ENCODE peak calls at places on chromosomes 12 and 14, in ten cellular contexts. O is pancreas, E is neural progenitor cell, Z is A549, U is heart right ventricle, K is suprapubic skin, D is psoas muscle, Y is body of pancreas, F is cardiac muscle cell, H is tibial nerve. G is an unnamed sample.

GRCh38 chr12:49521391-49521790 is 17.4 kb upstream of the KCNH3 start:
- DNase-seq in D (no peak), Z (no peak), E (no peak), U (no peak), F (no peak), Y (no peak), H (no peak), K (no peak), O (no peak), G (no peak)

GRCh38 chr12:110585231-110585799 is 2.2 kb upstream of the PPTC7 start:
- DNase-seq in E (peak; percentile 44), U (no peak), Y (peak; percentile 29), H (no peak), O (no peak), K (no peak), Z (no peak), F (peak; percentile 82), D (no peak), G (no peak)

GRCh38 chr12:14256555-14257169 is 108.8 kb upstream of the ATF7IP start:
- DNase-seq in E (peak; percentile 77), Z (peak; percentile 53), H (peak; percentile 82), D (peak; percentile 81), Y (peak; percentile 76), F (peak; percentile 79), K (peak; percentile 87), U (peak; percentile 82), O (peak; percentile 73), G (peak; percentile 85)

GRCh38 chr14:92581966-92582566 is 68.5 kb downstream of the RIN3 start:
- DNase-seq in U (no peak), H (no peak), F (no peak), D (no peak), K (no peak), E (no peak), O (no peak), Y (no peak), Z (no peak), G (no peak)

GRCh38 chr14:43795600-43796228 is 711.4 kb downstream of the FSCB start:
- DNase-seq in D (no peak), U (no peak), K (no peak), F (peak; percentile 9), H (no peak), Y (no peak), Z (no peak), O (no peak), E (no peak), G (no peak)

GRCh38 chr14:93150227-93151206 is 34.2 kb downstream of the MOAP1 start:
- DNase-seq in H (peak; percentile 17), K (no peak), U (no peak), Y (peak; percentile 71), O (no peak), F (no peak), Z (no peak), E (peak; percentile 64), D (no peak), G (peak; percentile 82)

GRCh38 chr14:33026850-33027420 is 88.3 kb downstream of the NPAS3 start:
- DNase-seq in Y (no peak), E (no peak), Z (no peak), D (no peak), O (peak; percentile 15), H (no peak), F (no peak), U (peak; percentile 10), K (no peak), G (peak; percentile 2)

GRCh38 chr14:68513838-68514610 is 278.8 kb downstream of the ZFP36L1 start:
- DNase-seq in Z (no peak), K (no peak), D (no peak), E (no peak), H (no peak), U (no peak), F (no peak), Y (no peak), O (no peak), G (no peak)

GRCh38 chr14:64706552-64707193 is 2.4 kb downstream of the PLEKHG3 start:
- DNase-seq in D (no peak), E (peak; percentile 86), F (no peak), Y (peak; percentile 25), K (peak; percentile 59), H (no peak), O (no peak), Z (no peak), U (peak; percentile 54), G (peak; percentile 65)
- TF ChIP-seq CTCF in D (no peak), E (no peak), F (no peak), Y (no peak), K (no peak), H (no peak), O (no peak), Z (no peak), U (no peak), G (no peak)

GRCh38 chr12:71948390-71948789 is 9.7 kb downstream of the TPH2 start:
- DNase-seq in D (no peak), U (no peak), Y (no peak), O (no peak), Z (no peak), H (no peak), E (peak; percentile 22), F (no peak), K (no peak), G (no peak)

GRCh38 chr12:71945121-71945520 is 6.5 kb downstream of the TPH2 start:
- DNase-seq in O (no peak), Y (no peak), U (no peak), D (no peak), K (no peak), E (no peak), H (no peak), F (no peak), Z (no peak), G (no peak)

GRCh38 chr12:71950404-71950803 is 11.8 kb downstream of the TPH2 start:
- DNase-seq in D (no peak), U (no peak), K (no peak), E (no peak), F (no peak), H (no peak), O (no peak), Y (no peak), Z (no peak), G (no peak)

GRCh38 chr12:71945883-71946282 is 7.2 kb downstream of the TPH2 start:
- DNase-seq in O (no peak), Z (no peak), H (no peak), E (no peak), D (no peak), F (no peak), Y (no peak), K (no peak), U (no peak), G (no peak)

GRCh38 chr12:71947645-71948105 is 9.0 kb downstream of the TPH2 start:
- DNase-seq in O (no peak), U (no peak), F (no peak), Y (peak; percentile 11), K (no peak), H (no peak), Z (no peak), E (peak; percentile 89), D (no peak), G (no peak)
- H3K4me3 ChIP-seq in O (no peak overlapping the region), U (no peak overlapping the region), F (no peak overlapping the region), Y (no peak overlapping the region), K (no peak overlapping the region), H (no peak overlapping the region), Z (no peak overlapping the region), E (no peak overlapping the region), D (no peak overlapping the region), G (no peak overlapping the region)

DNA sequence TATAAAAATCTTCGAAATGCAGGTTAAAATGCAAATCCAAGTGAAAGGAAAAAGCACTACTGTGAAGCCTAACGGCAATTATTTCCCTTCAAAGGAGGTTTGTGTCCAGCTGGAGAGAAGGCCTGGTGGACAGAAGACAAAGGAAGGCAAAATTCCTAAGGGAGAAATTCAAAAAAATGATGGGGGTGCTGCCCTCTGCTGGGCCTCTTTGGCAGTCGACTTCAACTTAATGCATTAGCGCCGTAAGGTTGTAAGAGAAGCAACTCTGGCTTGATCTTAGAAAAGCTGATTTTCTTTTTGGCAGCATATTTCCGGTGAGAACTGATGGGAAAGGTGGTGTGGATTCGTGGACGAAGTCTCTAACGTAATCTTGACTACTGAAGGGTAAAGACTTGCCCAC is 34.3 kb upstream of the CHFR start:
- DNase-seq in H (no peak), O (no peak), E (no peak), U (no peak), D (no peak), Z (no peak), Y (no peak), F (no peak), K (no peak), G (no peak)
- H3K9me3 ChIP-seq in H (peaks cover 20% of the 10 kb centered on the region), O (peaks cover 17% of the 10 kb centered on the region), E (peaks cover 61% of the 10 kb centered on the region), U (peaks cover 91% of the 10 kb centered on the region), D (peaks cover 98% of the 10 kb centered on the region), Z (peaks cover 96% of the 10 kb centered on the region), Y (peaks cover 23% of the 10 kb centered on the region), F (peaks cover 29% of the 10 kb centered on the region), K (peaks cover 87% of the 10 kb centered on the region), G (peaks cover 100% of the 10 kb centered on the region)

GRCh38 chr14:103330536-103330935 is 3.5 kb upstream of the EIF5 start:
- DNase-seq in Z (no peak), F (no peak), K (peak; percentile 4), U (no peak), E (no peak), H (no peak), Y (no peak), D (no peak), O (no peak), G (no peak)

GRCh38 chr14:103332143-103332919 is 1.7 kb upstream of the EIF5 start:
- DNase-seq in H (no peak), K (peak; percentile 63), U (no peak), Y (no peak), E (peak; percentile 20), O (no peak), Z (no peak), D (no peak), F (no peak), G (peak; percentile 42)

GRCh38 chr14:103334644-103335603 is 887 bp downstream of the EIF5 start:
- DNase-seq in O (peak; percentile 87), E (peak; percentile 78), U (peak; percentile 61), K (peak; percentile 87), H (peak; percentile 42), Y (peak; percentile 79), D (peak; percentile 87), F (peak; percentile 72), Z (no peak), G (peak; percentile 87)

GRCh38 chr14:103336191-103336590 is 2.2 kb downstream of the EIF5 start:
- DNase-seq in H (no peak), K (peak; percentile 50), E (no peak), U (no peak), Z (no peak), D (no peak), F (no peak), Y (no peak), O (no peak), G (no peak)

DNA sequence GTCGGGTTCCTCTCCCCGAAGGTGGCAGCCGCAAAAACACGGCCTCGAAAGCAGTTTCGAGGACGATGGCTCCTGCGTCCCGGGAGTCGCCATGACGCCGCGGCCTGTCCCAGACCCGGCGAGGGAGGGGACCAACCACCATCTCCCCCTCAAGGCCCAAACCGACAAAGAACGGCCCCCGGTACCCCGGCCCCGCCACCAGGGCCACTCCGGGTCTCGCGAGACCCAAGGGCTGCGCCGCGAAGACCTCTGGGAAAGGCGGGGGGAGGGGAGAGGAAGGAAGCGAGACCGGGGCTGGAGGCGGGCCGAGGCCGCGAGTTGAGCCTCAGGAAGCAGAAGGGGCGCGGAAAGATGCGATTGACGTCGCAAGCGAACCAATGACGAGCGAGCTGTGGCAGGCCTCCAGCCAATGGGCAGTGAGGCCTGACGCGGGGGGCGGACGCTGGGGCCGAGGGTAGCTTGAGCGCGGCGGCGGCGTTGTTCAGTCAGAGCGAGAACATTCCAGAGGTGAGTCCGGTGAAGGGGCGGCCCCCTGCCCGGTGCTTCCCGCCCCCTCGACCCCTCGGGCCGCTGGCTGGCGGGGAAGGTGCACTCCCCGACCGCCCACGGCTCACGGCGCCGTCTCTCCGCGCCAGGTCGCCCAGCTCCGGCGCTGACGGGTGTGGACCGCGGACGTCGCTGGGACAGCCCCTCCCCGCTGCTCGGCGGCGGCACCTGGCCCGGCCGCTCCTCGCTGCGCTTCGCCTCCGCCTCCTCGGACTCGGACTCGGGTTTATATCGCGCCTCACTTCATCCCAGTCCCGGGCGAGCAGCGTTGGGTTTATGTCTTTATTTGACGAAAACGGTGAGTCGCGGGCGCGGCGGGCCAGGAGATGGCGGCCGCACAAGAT is at the start of gene EIF5:
- DNase-seq in U (peak; percentile 98), H (peak; percentile 99), E (peak; percentile 100), D (peak; percentile 99), Y (peak; percentile 100), O (peak; percentile 99), Z (peak; percentile 86), K (peak; percentile 100), F (peak; percentile 99), G (peak; percentile 99)
- TF ChIP-seq CTCF in U (peak; percentile 39), H (peak; percentile 87), E (peak; percentile 26), D (peak; percentile 24), Y (no peak), O (no peak), Z (no peak), K (peak; percentile 45), F (peak; percentile 6), G (no peak)

G was measured in mucosa of descending colon.